ENCODE peak calls at places on chromosome 14, in seven cellular contexts. N, I, W, S, F, G and C are unnamed samples.

GRCh38 chr14:68894123-68894522 is 85.0 kb downstream of the ACTN1 start:
- DNase-seq in I (no peak), N (no peak), G (no peak), W (no peak), S (no peak), F (no peak), C (no peak)

GRCh38 chr14:69796797-69797500 is at the start of gene SLC10A1:
- DNase-seq in S (no peak), N (no peak), F (peak), G (no peak), I (no peak), W (no peak), C (no peak)

GRCh38 chr14:74190910-74191575 is 48.2 kb upstream of the VSX2 start:
- DNase-seq in F (no peak), G (no peak), S (no peak), I (no peak), N (no peak), W (no peak), C (no peak)

GRCh38 chr14:90487031-90487430 is 90.2 kb downstream of the CALM1 start:
- DNase-seq in W (peak), N (no peak), F (peak), S (no peak), I (no peak), G (no peak), C (no peak)

GRCh38 chr14:88551936-88552565 is 2.8 kb downstream of the PTPN21 start:
- DNase-seq in S (no peak), N (no peak), F (no peak), I (no peak), G (no peak), W (no peak), C (no peak)

GRCh38 chr14:101980700-101981099 is 16.3 kb downstream of the DYNC1H1 start:
- DNase-seq in W (no peak), G (no peak), F (no peak), N (peak), I (no peak), S (no peak), C (no peak)

GRCh38 chr14:90193925-90194324 is 62.4 kb upstream of the PSMC1 start:
- DNase-seq in F (no peak), I (no peak), S (no peak), W (no peak), N (no peak), G (peak), C (no peak)

GRCh38 chr14:104316121-104316722 is 177.8 kb downstream of the KIF26A start:
- DNase-seq in S (no peak), F (no peak), G (no peak), W (no peak), N (peak), I (no peak), C (no peak)

GRCh38 chr14:85617799-85618198 is 87.9 kb downstream of the FLRT2 start:
- DNase-seq in F (no peak), W (no peak), G (no peak), S (no peak), I (no peak), N (no peak), C (no peak)

GRCh38 chr14:71600309-71600708 is 331.9 kb upstream of the RGS6 start:
- DNase-seq in I (no peak), F (no peak), W (no peak), S (no peak), G (no peak), N (no peak), C (no peak)

GRCh38 chr14:86646688-86647687 is 1117.0 kb downstream of the FLRT2 start:
- DNase-seq in G (no peak), N (no peak), S (no peak), I (no peak), W (no peak), F (no peak), C (no peak)

GRCh38 chr14:100914597-100915021 is 11.1 kb upstream of the RTL1 start:
- DNase-seq in G (no peak), I (no peak), S (no peak), W (no peak), N (no peak), F (no peak), C (no peak)

GRCh38 chr14:96252323-96253052 is 3.5 kb upstream of the BDKRB1 start:
- DNase-seq in I (no peak), F (no peak), S (no peak), W (no peak), N (no peak), G (no peak), C (no peak)

GRCh38 chr14:89428556-89429196 is 11.6 kb upstream of the FOXN3 start:
- DNase-seq in S (peak), G (no peak), N (no peak), I (peak), W (no peak), F (no peak), C (no peak)

GRCh38 chr14:93952829-93953228 is 23.5 kb downstream of the ASB2 start:
- DNase-seq in F (no peak), I (no peak), G (no peak), S (no peak), W (no peak), N (no peak), C (no peak)

GRCh38 chr14:106372870-106373657 is 846.7 kb downstream of the TMEM121 start:
- DNase-seq in I (peak), S (peak), F (peak), W (peak), G (peak), N (no peak), C (no peak)
- TF ChIP-seq CTCF in I (peak), S (peak), F (no peak), W (peak), G (peak), N (no peak), C (peak)

GRCh38 chr14:103188691-103189480 is 65.6 kb downstream of the TNFAIP2 start:
- DNase-seq in G (no peak), F (no peak), N (no peak), S (peak), I (peak), W (peak), C (no peak)
- TF ChIP-seq CTCF in G (no peak), F (peak), N (no peak), S (no peak), I (peak), W (peak), C (no peak)

GRCh38 chr14:105568859-105569766 is 42.7 kb downstream of the TMEM121 start:
- DNase-seq in G (no peak), I (no peak), W (no peak), F (no peak), N (no peak), S (no peak), C (no peak)
- TF ChIP-seq CTCF in G (no peak), I (no peak), W (no peak), F (no peak), N (no peak), S (no peak), C (no peak)

GRCh38 chr14:59251811-59252771 is 63.6 kb downstream of the DAAM1 start:
- DNase-seq in I (no peak), G (no peak), F (no peak), S (no peak), W (no peak), N (no peak), C (no peak)

GRCh38 chr14:59252772-59253500 is 64.5 kb downstream of the DAAM1 start:
- DNase-seq in S (no peak), I (no peak), G (peak), N (no peak), W (no peak), F (no peak), C (no peak)

GRCh38 chr14:59253527-59253926 is 65.1 kb downstream of the DAAM1 start:
- DNase-seq in N (no peak), S (no peak), F (no peak), W (no peak), I (no peak), G (no peak), C (no peak)

GRCh38 chr14:59254146-59254910 is 65.9 kb downstream of the DAAM1 start:
- DNase-seq in S (peak), N (peak), F (no peak), W (peak), G (no peak), I (no peak), C (no peak)

DNA sequence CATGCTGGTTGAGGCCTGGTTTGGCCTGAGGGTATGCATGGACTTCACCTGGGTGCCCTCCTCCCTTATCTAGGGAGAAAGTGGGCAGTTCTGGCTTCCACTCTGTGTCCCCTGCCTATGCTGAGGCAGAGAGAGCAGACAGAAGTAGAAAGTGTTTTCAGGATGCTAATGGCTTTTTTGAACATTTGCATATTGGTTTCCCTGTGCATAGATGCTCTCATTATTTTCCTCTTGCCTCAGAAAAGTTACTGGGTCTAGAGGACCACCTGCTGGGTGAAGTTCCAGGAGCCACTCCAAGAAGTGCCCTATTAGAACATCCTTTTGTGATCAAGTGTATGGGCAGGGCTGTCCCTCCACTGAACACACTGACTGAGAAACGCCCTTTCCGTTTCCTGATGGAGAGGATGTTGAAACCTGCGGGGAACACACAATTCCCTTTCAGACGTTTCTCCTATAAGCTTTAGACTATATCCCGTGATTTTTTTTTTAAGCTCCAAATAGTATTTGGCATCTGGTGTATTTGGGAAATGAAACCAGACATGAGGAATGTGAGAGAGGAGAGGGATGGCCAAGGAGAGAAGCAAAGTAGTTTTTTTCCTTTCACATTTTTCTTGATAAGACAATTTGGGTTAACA is 66.6 kb downstream of the DAAM1 start:
- DNase-seq in G (no peak), S (peak), N (no peak), F (no peak), W (no peak), I (no peak), C (no peak)
- TF ChIP-seq CTCF in G (no peak), S (no peak), N (no peak), F (no peak), W (no peak), I (no peak), C (no peak)